ENCODE peak calls at places on chromosomes 3 and 15, in seven cellular contexts. Q, L, Y, I, N, V and C are unnamed samples.
A peak's percentile ranks its signal among the peaks of the same experiment; 100 is the strongest.

GRCh38 chr15:74441248-74441939 is 7.6 kb upstream of the SEMA7A start:
- DNase-seq in I (no peak), N (no peak), Y (no peak), Q (no peak), L (no peak), V (no peak), C (no peak)

GRCh38 chr3:108602249-108602934 is 12.9 kb downstream of the DZIP3 start:
- DNase-seq in V (no peak), Q (no peak), Y (peak; percentile 63), I (no peak), L (no peak), N (no peak), C (no peak)

GRCh38 chr15:43514241-43515057 is 3.0 kb upstream of the MAP1A start:
- DNase-seq in N (no peak), L (no peak), Y (peak; percentile 11), I (no peak), V (peak; percentile 89), Q (no peak), C (no peak)

GRCh38 chr3:45095916-45096526 is 50.2 kb downstream of the CDCP1 start:
- DNase-seq in Y (no peak), V (no peak), N (no peak), Q (no peak), L (no peak), I (no peak), C (no peak)

GRCh38 chr3:130760922-130761321 is 14.3 kb upstream of the PIK3R4 start:
- DNase-seq in I (peak; percentile 93), V (no peak), Y (no peak), L (peak; percentile 5), Q (no peak), N (no peak), C (no peak)

GRCh38 chr15:98914626-98915025 is 93.0 kb downstream of the PGPEP1L start:
- DNase-seq in V (no peak), I (peak; percentile 83), Q (no peak), L (peak; percentile 38), N (peak; percentile 46), Y (no peak), C (no peak)

GRCh38 chr3:138400651-138401070 is 33.8 kb upstream of the ESYT3 start:
- DNase-seq in Y (no peak), Q (no peak), L (no peak), V (no peak), N (no peak), I (no peak), C (no peak)

GRCh38 chr3:38458796-38459498 is 5.3 kb downstream of the ACVR2B start:
- DNase-seq in I (peak; percentile 67), Y (no peak), N (peak; percentile 72), Q (no peak), V (no peak), L (no peak), C (peak; percentile 85)

GRCh38 chr3:195208183-195208582 is 62.8 kb downstream of the XXYLT1 start:
- DNase-seq in V (no peak), N (no peak), L (no peak), Q (no peak), I (no peak), Y (no peak), C (no peak)

GRCh38 chr15:67520976-67521769 is at the start of gene C15orf61:
- DNase-seq in I (peak; percentile 87), N (peak; percentile 87), Q (no peak), L (peak; percentile 89), Y (peak; percentile 82), V (peak; percentile 79), C (peak; percentile 96)

GRCh38 chr3:54843352-54843751 is 84.5 kb downstream of the LRTM1 start:
- DNase-seq in I (no peak), V (no peak), N (no peak), L (no peak), Q (no peak), Y (no peak), C (no peak)

GRCh38 chr3:189685854-189686253 is 54.7 kb downstream of the TP63 start:
- DNase-seq in L (peak; percentile 72), V (no peak), Y (no peak), I (peak; percentile 70), N (no peak), Q (no peak), C (no peak)

GRCh38 chr3:143135150-143135549 is 15.6 kb downstream of the CHST2 start:
- DNase-seq in N (no peak), Y (no peak), V (no peak), I (peak; percentile 89), Q (no peak), L (peak; percentile 10), C (no peak)

GRCh38 chr3:46733026-46733800 is 15.5 kb upstream of the PRSS50 start:
- DNase-seq in V (no peak), L (peak; percentile 16), Y (no peak), Q (no peak), N (no peak), I (no peak), C (no peak)

GRCh38 chr15:50676799-50677483 is 9.7 kb downstream of the TRPM7 start:
- DNase-seq in I (peak; percentile 32), V (no peak), Y (no peak), Q (no peak), L (peak; percentile 74), N (no peak), C (no peak)

GRCh38 chr3:99872633-99873254 is 55.1 kb downstream of the CMSS1 start:
- DNase-seq in L (no peak), N (no peak), V (no peak), Y (no peak), Q (no peak), I (no peak), C (no peak)

GRCh38 chr3:119236756-119237155 is 3.9 kb downstream of the B4GALT4 start:
- DNase-seq in L (no peak), N (no peak), V (no peak), I (no peak), Y (no peak), Q (no peak), C (no peak)

GRCh38 chr3:65888980-65889706 is 149.6 kb downstream of the MAGI1 start:
- DNase-seq in Y (no peak), Q (no peak), V (no peak), L (peak; percentile 41), I (peak; percentile 84), N (no peak), C (no peak)

GRCh38 chr15:73650387-73651126 is 17.4 kb upstream of the NPTN start:
- DNase-seq in Y (no peak), Q (no peak), L (no peak), V (no peak), I (peak; percentile 64), N (no peak), C (no peak)

DNA sequence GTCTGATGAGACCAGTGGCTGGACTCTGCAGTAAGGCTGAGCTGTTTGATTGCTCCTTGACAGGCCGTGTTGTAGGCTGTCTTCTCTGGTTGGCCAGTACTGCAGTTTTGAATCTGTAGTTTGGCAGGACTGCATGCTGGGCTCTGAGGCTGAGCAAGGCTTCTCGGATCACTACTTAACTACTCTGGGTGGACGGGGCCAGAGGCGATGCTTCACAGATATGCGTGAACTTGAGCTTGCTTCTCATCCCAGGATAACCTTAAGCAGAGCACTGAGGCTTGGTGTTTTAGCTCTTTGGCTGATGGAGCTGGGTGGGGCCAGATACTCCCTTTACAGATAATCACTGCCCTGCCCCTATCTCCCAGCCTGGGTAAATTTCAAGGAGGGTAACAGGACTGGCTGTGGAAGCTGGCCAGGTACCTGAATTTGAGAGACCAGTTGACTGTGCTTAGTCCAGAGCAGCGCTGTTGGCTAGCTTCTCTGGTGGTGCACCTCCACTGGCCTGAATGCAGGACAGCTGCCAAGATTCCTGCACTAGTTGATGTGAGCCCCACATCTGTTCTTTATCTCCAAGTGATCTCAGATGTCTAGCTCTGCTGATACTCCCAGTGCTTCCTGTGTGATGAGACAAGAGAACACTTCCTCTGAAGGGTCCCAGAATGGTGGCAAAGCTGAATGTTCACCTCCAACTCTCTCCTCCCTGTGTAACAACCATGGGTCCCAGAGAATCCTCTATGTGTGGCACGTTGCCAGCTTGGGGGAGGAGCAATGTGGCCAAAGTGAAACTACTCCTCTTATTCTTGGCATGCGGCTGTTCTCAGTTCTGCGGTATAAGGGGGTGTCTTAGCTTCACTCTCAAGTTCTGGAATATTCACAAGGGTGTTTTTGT is 37.9 kb downstream of the RPL39L start:
- DNase-seq in V (peak; percentile 64), Q (no peak), Y (peak; percentile 38), L (peak; percentile 22), N (no peak), I (peak; percentile 52), C (peak; percentile 86)
- H3K4me3 ChIP-seq in V (no peak overlapping the region), Q (no peak overlapping the region), Y (peak overlapping the region; percentile 34), L (peak overlapping the region; percentile 25), N (no peak overlapping the region), I (peak overlapping the region; percentile 8), C (peak overlapping the region; percentile 64)

GRCh38 chr15:25066708-25067107 is 111.9 kb downstream of the SNRPN start:
- DNase-seq in Y (no peak), N (no peak), Q (no peak), L (no peak), V (no peak), I (no peak), C (peak; percentile 57)

GRCh38 chr15:25065876-25066275 is 111.1 kb downstream of the SNRPN start:
- DNase-seq in N (no peak), V (no peak), Q (no peak), L (no peak), I (no peak), Y (no peak), C (peak; percentile 39)

GRCh38 chr15:25068696-25069095 is 113.9 kb downstream of the SNRPN start:
- DNase-seq in V (no peak), Y (no peak), N (no peak), L (no peak), I (no peak), Q (no peak), C (peak; percentile 17)

GRCh38 chr15:25070357-25070963 is 115.7 kb downstream of the SNRPN start:
- DNase-seq in I (no peak), Q (no peak), V (no peak), L (no peak), N (no peak), Y (no peak), C (peak; percentile 25)

GRCh38 chr15:25067725-25068309 is 113.0 kb downstream of the SNRPN start:
- DNase-seq in V (no peak), L (no peak), N (no peak), Q (no peak), I (no peak), Y (no peak), C (peak; percentile 8)
- H3K9me3 ChIP-seq in V (peaks cover 99% of the 10 kb centered on the region), L (peaks cover 83% of the 10 kb centered on the region), N (peaks cover 24% of the 10 kb centered on the region), Q (peaks cover 100% of the 10 kb centered on the region), I (peaks cover 99% of the 10 kb centered on the region), Y (peaks cover 100% of the 10 kb centered on the region), C (peaks cover 93% of the 10 kb centered on the region)

DNA sequence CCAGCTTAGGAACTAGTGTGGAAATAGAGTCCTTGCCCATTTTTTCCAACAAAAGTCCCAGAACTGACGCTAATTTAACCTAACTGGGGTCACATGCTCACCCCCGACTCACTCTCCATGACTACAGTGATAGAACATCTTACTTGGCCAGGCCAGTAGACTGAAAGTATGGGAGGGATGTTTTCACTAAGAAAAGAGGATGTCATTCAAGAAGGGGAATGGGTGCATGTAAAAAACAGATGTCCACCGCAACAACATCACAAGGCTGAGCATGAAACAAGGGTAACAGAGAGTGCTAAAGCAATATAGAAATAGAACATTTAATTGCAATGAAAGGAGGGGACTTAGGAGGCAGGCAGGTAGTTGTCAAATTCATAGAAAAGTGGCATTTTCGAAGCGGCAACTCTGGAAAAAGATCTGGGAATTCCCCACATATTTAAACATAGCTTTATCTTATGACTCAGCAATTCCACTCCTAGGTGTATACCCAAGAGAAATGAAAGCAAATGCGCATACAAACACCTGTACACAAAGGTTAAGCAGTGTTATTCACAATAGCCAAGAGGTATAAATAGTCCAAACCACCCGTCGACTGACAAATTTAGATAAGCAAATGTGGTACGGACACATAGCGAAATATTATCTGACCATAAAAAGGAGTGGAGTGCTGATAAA is 41.1 kb upstream of the UBE2E2 start:
- DNase-seq in Q (no peak), L (no peak), I (peak; percentile 17), N (no peak), Y (no peak), V (no peak), C (no peak)
- H3K4me3 ChIP-seq in Q (no peak overlapping the region), L (no peak overlapping the region), I (no peak overlapping the region), N (no peak overlapping the region), Y (no peak overlapping the region), V (no peak overlapping the region), C (no peak overlapping the region)

GRCh38 chr3:2218375-2218774 is 119.7 kb downstream of the CNTN4 start:
- DNase-seq in Q (no peak), I (no peak), Y (no peak), L (no peak), V (no peak), N (no peak), C (no peak)
- H3K9me3 ChIP-seq in Q (peaks cover 8% of the 10 kb centered on the region), I (peaks cover 10% of the 10 kb centered on the region), Y (no peaks in the 10 kb centered on the region), L (no peaks in the 10 kb centered on the region), V (no peaks in the 10 kb centered on the region), N (no peaks in the 10 kb centered on the region), C (no peaks in the 10 kb centered on the region)